ENCODE peak calls at places on chromosome 11, in ten cellular contexts. W, Z, S, M, P, I, Y, R, G and O are unnamed samples.

GRCh38 chr11:62432695-62433094 is 13.9 kb downstream of the SCGB1A1 start:
- DNase-seq in Z (no peak), I (no peak), S (no peak), W (no peak), G (no peak), Y (no peak), R (no peak), M (no peak), P (no peak), O (no peak)

GRCh38 chr11:117511483-117511934 is 183.9 kb downstream of the CEP164 start:
- DNase-seq in W (no peak), R (no peak), I (no peak), S (no peak), Y (no peak), P (no peak), M (no peak), G (peak; percentile 62), Z (no peak), O (no peak)

GRCh38 chr11:503179-503981 is 3.7 kb downstream of the RNH1 start:
- DNase-seq in S (no peak), I (peak; percentile 47), Y (no peak), M (no peak), R (peak; percentile 86), G (no peak), Z (no peak), W (no peak), P (peak; percentile 87), O (no peak)

GRCh38 chr11:86869531-86869930 is 69.2 kb downstream of the PRSS23 start:
- DNase-seq in Y (no peak), I (no peak), M (no peak), Z (no peak), S (no peak), P (no peak), W (no peak), R (no peak), G (no peak), O (no peak)

GRCh38 chr11:100970273-100971164 is 159.1 kb downstream of the PGR start:
- DNase-seq in W (no peak), Z (no peak), M (no peak), P (no peak), S (no peak), G (no peak), I (no peak), R (no peak), Y (no peak), O (no peak)

GRCh38 chr11:16239130-16240105 is 116.9 kb downstream of the SOX6 start:
- DNase-seq in G (no peak), M (no peak), I (no peak), P (no peak), Y (no peak), W (no peak), Z (peak; percentile 40), R (no peak), S (no peak), O (no peak)

GRCh38 chr11:131365601-131366000 is 4.8 kb upstream of the NTM start:
- DNase-seq in M (no peak), G (no peak), I (no peak), S (no peak), R (no peak), W (no peak), Z (no peak), P (no peak), Y (no peak), O (no peak)

GRCh38 chr11:110053848-110054414 is 39.3 kb upstream of the ZC3H12C start:
- DNase-seq in S (no peak), W (no peak), I (no peak), Y (no peak), G (no peak), P (no peak), M (peak; percentile 42), Z (no peak), R (no peak), O (no peak)

GRCh38 chr11:123371506-123372297 is 58.4 kb upstream of the GRAMD1B start:
- DNase-seq in P (no peak), I (no peak), W (no peak), Z (no peak), M (no peak), S (no peak), Y (no peak), G (no peak), R (no peak), O (no peak)

GRCh38 chr11:46330154-46330886 is 16.9 kb upstream of the DGKZ start:
- DNase-seq in W (no peak), Z (no peak), G (no peak), R (no peak), M (no peak), I (no peak), S (no peak), Y (no peak), P (no peak), O (no peak)

GRCh38 chr11:33311680-33312079 is 54.5 kb downstream of the HIPK3 start:
- DNase-seq in M (no peak), P (no peak), Y (no peak), W (no peak), I (no peak), G (no peak), S (no peak), Z (no peak), R (no peak), O (no peak)

GRCh38 chr11:20599424-20600346 is at the start of gene SLC6A5:
- DNase-seq in Z (peak; percentile 93), W (no peak), G (peak; percentile 55), Y (no peak), I (no peak), M (peak; percentile 92), P (peak; percentile 69), S (no peak), R (no peak), O (no peak)

GRCh38 chr11:82523141-82523540 is 210.5 kb downstream of the FAM181B start:
- DNase-seq in R (no peak), M (peak; percentile 33), P (no peak), Z (no peak), G (no peak), W (no peak), S (no peak), Y (no peak), I (peak; percentile 31), O (no peak)

GRCh38 chr11:8084352-8084751 is 3.3 kb downstream of the TUB start:
- DNase-seq in P (no peak), W (no peak), M (no peak), R (peak; percentile 12), Z (no peak), S (no peak), Y (no peak), I (no peak), G (no peak), O (no peak)

GRCh38 chr11:8086001-8086479 is 5.0 kb downstream of the TUB start:
- DNase-seq in G (no peak), Z (no peak), P (no peak), R (peak; percentile 62), M (no peak), W (no peak), S (no peak), Y (no peak), I (no peak), O (peak; percentile 60)

GRCh38 chr11:8083871-8084281 is 2.9 kb downstream of the TUB start:
- DNase-seq in R (no peak), G (no peak), Z (no peak), I (no peak), S (no peak), Y (no peak), M (peak; percentile 52), W (no peak), P (no peak), O (no peak)

GRCh38 chr11:8086571-8086970 is 5.6 kb downstream of the TUB start:
- DNase-seq in I (peak; percentile 5), R (peak; percentile 58), Z (no peak), P (no peak), Y (no peak), G (no peak), M (no peak), S (no peak), W (no peak), O (no peak)

DNA sequence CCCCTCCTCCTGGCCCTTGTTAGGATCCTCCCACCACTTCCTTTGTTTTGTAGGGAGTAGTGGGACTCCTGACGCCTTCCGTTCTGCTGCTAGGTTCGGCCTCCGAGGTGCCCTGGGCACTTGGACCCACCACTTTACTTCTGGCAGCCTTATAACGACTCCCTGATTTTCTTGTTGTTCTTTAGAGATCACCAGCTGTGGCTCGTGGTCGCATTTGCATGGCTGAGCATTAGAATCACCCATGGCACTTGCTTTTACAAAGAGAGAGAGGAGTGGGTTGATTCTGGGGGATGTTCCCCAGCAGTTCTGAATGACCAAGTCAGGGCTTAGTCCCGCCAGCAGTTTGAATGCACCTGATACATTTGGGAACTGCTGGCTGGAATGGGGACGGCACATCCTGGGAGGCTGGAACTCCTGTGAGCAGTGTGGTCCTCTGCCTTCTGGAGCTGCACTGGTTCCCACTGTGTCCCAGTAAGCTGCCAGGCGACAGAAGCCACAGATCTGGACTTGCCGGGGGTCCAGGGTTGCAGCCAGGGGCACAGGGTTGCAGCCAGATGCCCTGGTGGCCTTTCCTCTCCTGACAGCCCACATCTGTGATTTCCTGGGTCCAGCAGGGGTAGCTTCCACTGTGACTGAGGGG is 4.1 kb downstream of the TUB start:
- DNase-seq in Z (no peak), Y (no peak), S (no peak), P (no peak), G (no peak), M (no peak), R (peak; percentile 56), I (no peak), W (no peak), O (no peak)
- H3K4me1 ChIP-seq in Z (peaks cover 30% of the 10 kb centered on the region), Y (no peaks in the 10 kb centered on the region), S (no peaks in the 10 kb centered on the region), P (peaks cover 5% of the 10 kb centered on the region), G (no peaks in the 10 kb centered on the region), M (peaks cover 10% of the 10 kb centered on the region), R (peaks cover 9% of the 10 kb centered on the region), I (peaks cover 7% of the 10 kb centered on the region), W (no peaks in the 10 kb centered on the region), O (peaks cover 51% of the 10 kb centered on the region)

GRCh38 chr11:128705124-128705920 is 11.4 kb downstream of the FLI1 start:
- DNase-seq in Z (no peak), M (no peak), I (no peak), Y (no peak), R (no peak), W (no peak), S (no peak), G (no peak), P (no peak), O (no peak)
- H3K4me1 ChIP-seq in Z (no peaks in the 10 kb centered on the region), M (peaks cover 6% of the 10 kb centered on the region), I (no peaks in the 10 kb centered on the region), Y (no peaks in the 10 kb centered on the region), R (peaks cover 96% of the 10 kb centered on the region), W (no peaks in the 10 kb centered on the region), S (peaks cover 68% of the 10 kb centered on the region), G (peaks cover 9% of the 10 kb centered on the region), P (peaks cover 48% of the 10 kb centered on the region), O (peaks cover 18% of the 10 kb centered on the region)

GRCh38 chr11:114141863-114142590 is 82.5 kb downstream of the ZBTB16 start:
- DNase-seq in Z (no peak), M (peak; percentile 64), Y (no peak), R (no peak), P (no peak), G (no peak), S (no peak), W (no peak), I (no peak), O (no peak)
- H3K4me1 ChIP-seq in Z (no peaks in the 10 kb centered on the region), M (no peaks in the 10 kb centered on the region), Y (no peaks in the 10 kb centered on the region), R (peaks cover 44% of the 10 kb centered on the region), P (peaks cover 84% of the 10 kb centered on the region), G (peaks cover 3% of the 10 kb centered on the region), S (no peaks in the 10 kb centered on the region), W (peaks cover 89% of the 10 kb centered on the region), I (peaks cover 27% of the 10 kb centered on the region), O (peaks cover 71% of the 10 kb centered on the region)

DNA sequence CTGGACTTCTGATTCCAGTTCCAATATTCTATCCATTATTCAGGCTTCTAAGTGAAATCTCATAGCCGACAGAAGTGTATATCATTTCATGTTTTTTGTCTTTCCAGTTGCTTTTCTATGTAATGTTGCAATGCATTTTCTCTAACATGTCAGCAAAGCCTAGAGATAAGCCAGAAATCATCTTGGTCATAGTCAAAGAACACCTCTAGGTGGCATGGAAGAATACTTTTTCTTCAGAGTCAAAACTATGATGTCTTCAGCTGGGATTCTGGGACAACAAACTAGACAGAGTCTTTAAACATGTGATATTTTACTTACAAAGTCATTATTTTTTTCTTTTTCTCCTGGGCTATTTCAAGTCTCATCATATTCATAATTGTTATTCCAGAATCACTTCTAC is 4.4 kb downstream of the GAS2 start:
- DNase-seq in I (no peak), M (peak; percentile 33), P (no peak), R (no peak), S (peak; percentile 8), W (no peak), Z (peak; percentile 9), G (no peak), Y (no peak), O (no peak)
- H3K4me1 ChIP-seq in I (peaks cover 4% of the 10 kb centered on the region), M (peaks cover 3% of the 10 kb centered on the region), P (peaks cover 6% of the 10 kb centered on the region), R (peaks cover 3% of the 10 kb centered on the region), S (no peaks in the 10 kb centered on the region), W (peaks cover 4% of the 10 kb centered on the region), Z (peaks cover 5% of the 10 kb centered on the region), G (peaks cover 32% of the 10 kb centered on the region), Y (no peaks in the 10 kb centered on the region), O (no peaks in the 10 kb centered on the region)